ENCODE peak calls at places on chromosomes 3 and 15, in nine cellular contexts. R, O, L, J, G, W, Q, Z and X are unnamed samples.

GRCh38 chr15:96181873-96182301 is 148.6 kb upstream of the NR2F2 start:
- DNase-seq in G (peak; percentile 85), W (peak; percentile 71), Q (peak; percentile 90), R (no peak), O (no peak), L (peak; percentile 32), Z (no peak), J (no peak), X (peak; percentile 69)

GRCh38 chr3:139299261-139300132 is 44.3 kb upstream of the MRPS22 start:
- DNase-seq in R (peak; percentile 31), J (no peak), Q (peak; percentile 71), G (no peak), Z (peak; percentile 28), O (peak; percentile 70), W (no peak), L (no peak), X (peak; percentile 71)

GRCh38 chr15:101528917-101529299 is 39.4 kb upstream of the PCSK6 start:
- DNase-seq in L (peak; percentile 11), O (no peak), G (no peak), Z (no peak), W (no peak), Q (no peak), J (no peak), R (no peak), X (no peak)

GRCh38 chr3:177186306-177186705 is 11.0 kb downstream of the TBL1XR1 start:
- DNase-seq in O (no peak), Z (no peak), Q (no peak), R (no peak), G (no peak), J (no peak), L (no peak), W (no peak), X (no peak)

GRCh38 chr3:149813367-149814281 is 609 bp downstream of the RNF13 start:
- DNase-seq in O (peak; percentile 47), Z (peak; percentile 72), G (peak; percentile 61), R (no peak), W (peak; percentile 64), J (peak; percentile 59), L (peak; percentile 50), Q (peak; percentile 53), X (peak; percentile 42)

GRCh38 chr3:59559721-59560514 is 510.1 kb upstream of the CFAP20DC start:
- DNase-seq in R (peak; percentile 45), G (no peak), J (no peak), W (no peak), Q (peak; percentile 90), O (peak; percentile 56), L (no peak), Z (no peak), X (peak; percentile 98)

GRCh38 chr15:73573572-73573971 is 59.6 kb downstream of the NPTN start:
- DNase-seq in L (no peak), J (no peak), O (peak; percentile 49), Z (no peak), G (peak; percentile 90), W (no peak), R (no peak), Q (peak; percentile 99), X (peak; percentile 25)

GRCh38 chr3:171402281-171402680 is 57.9 kb downstream of the TNIK start:
- DNase-seq in W (no peak), O (no peak), G (no peak), J (no peak), Z (no peak), Q (no peak), L (no peak), R (no peak), X (no peak)

GRCh38 chr3:38960953-38961622 is 90.7 kb downstream of the SCN11A start:
- DNase-seq in L (no peak), W (no peak), Q (peak; percentile 58), J (peak; percentile 50), R (peak; percentile 72), Z (peak; percentile 82), G (no peak), O (peak; percentile 70), X (peak; percentile 42)

GRCh38 chr3:65905648-65906211 is 133.0 kb downstream of the MAGI1 start:
- DNase-seq in O (no peak), W (no peak), L (no peak), Q (no peak), J (no peak), R (no peak), G (no peak), Z (no peak), X (no peak)

GRCh38 chr3:65899226-65899625 is 139.5 kb downstream of the MAGI1 start:
- DNase-seq in R (no peak), Q (no peak), Z (no peak), J (no peak), O (no peak), G (no peak), L (no peak), W (no peak), X (no peak)

GRCh38 chr3:65904016-65904415 is 134.7 kb downstream of the MAGI1 start:
- DNase-seq in L (no peak), J (no peak), Z (no peak), R (no peak), O (no peak), Q (no peak), W (no peak), G (no peak), X (no peak)

GRCh38 chr3:65902304-65902793 is 136.4 kb downstream of the MAGI1 start:
- DNase-seq in Z (peak; percentile 95), R (no peak), W (no peak), J (peak; percentile 45), Q (no peak), L (peak; percentile 80), O (peak; percentile 57), G (no peak), X (no peak)

GRCh38 chr3:65901236-65901635 is 137.5 kb downstream of the MAGI1 start:
- DNase-seq in R (no peak), Q (no peak), Z (no peak), O (no peak), L (peak; percentile 43), J (no peak), G (no peak), W (no peak), X (peak; percentile 40)
- H3K4me3 ChIP-seq in R (no peak overlapping the region), Q (no peak overlapping the region), Z (no peak overlapping the region), O (no peak overlapping the region), L (peak overlapping the region; percentile 45), J (no peak overlapping the region), G (peak overlapping the region; percentile 1), W (no peak overlapping the region), X (no peak overlapping the region)

GRCh38 chr15:43370975-43371974 is at the start of the genes TUBGCP4 and ZSCAN29:
- DNase-seq in Z (peak; percentile 95), J (peak; percentile 92), G (peak; percentile 89), W (peak; percentile 94), O (peak; percentile 92), R (peak; percentile 76), Q (peak; percentile 75), L (peak; percentile 50), X (peak; percentile 40)
- TF ChIP-seq CTCF in Z (peak; percentile 51), J (peak; percentile 31), G (no peak), W (peak; percentile 45), O (peak; percentile 45), R (peak; percentile 16), Q (peak; percentile 28), L (no peak), X (peak; percentile 50)

GRCh38 chr3:9800529-9800928 is 7.6 kb downstream of the ARPC4 start:
- DNase-seq in L (no peak), J (no peak), W (no peak), Q (no peak), Z (no peak), R (no peak), G (no peak), O (no peak), X (no peak)
- H3K4me3 ChIP-seq in L (no peak overlapping the region), J (no peak overlapping the region), W (no peak overlapping the region), Q (no peak overlapping the region), Z (no peak overlapping the region), R (no peak overlapping the region), G (no peak overlapping the region), O (no peak overlapping the region), X (no peak overlapping the region)

GRCh38 chr15:36811903-36812302 is 232.5 kb downstream of the CDIN1 start:
- DNase-seq in J (no peak), G (no peak), L (no peak), R (no peak), Q (no peak), W (no peak), O (no peak), Z (no peak), X (no peak)

GRCh38 chr15:36808401-36809160 is 229.2 kb downstream of the CDIN1 start:
- DNase-seq in G (no peak), J (peak; percentile 45), Z (no peak), W (no peak), Q (peak; percentile 38), O (peak; percentile 29), R (no peak), L (no peak), X (peak; percentile 20)

GRCh38 chr15:36809380-36809779 is 230.0 kb downstream of the CDIN1 start:
- DNase-seq in Z (no peak), G (no peak), R (no peak), Q (no peak), W (no peak), J (no peak), L (no peak), O (no peak), X (no peak)

GRCh38 chr15:36814085-36814484 is 234.7 kb downstream of the CDIN1 start:
- DNase-seq in G (no peak), O (peak; percentile 23), Z (no peak), R (no peak), W (no peak), Q (no peak), J (no peak), L (no peak), X (no peak)

GRCh38 chr15:36810656-36811449 is 231.4 kb downstream of the CDIN1 start:
- DNase-seq in Z (peak; percentile 73), W (no peak), R (no peak), Q (no peak), G (no peak), L (no peak), O (no peak), J (no peak), X (no peak)
- TF ChIP-seq CTCF in Z (peak; percentile 83), W (peak; percentile 7), R (no peak), Q (peak; percentile 30), G (no peak), L (no peak), O (peak; percentile 18), J (peak; percentile 26), X (peak; percentile 56)